ENCODE peak calls at places on chromosomes 6 and 20, in five cellular contexts. One of them, this sample, is unnamed.

GRCh38 chr6:89387516-89388222 is 24.4 kb downstream of the RRAGD start:
- DNase-seq in NCI-H1105: no peak
- DNase-seq in NCI-H446 treated with DMSO at 0.1 percent for 48 hours: no peak
- DNase-seq in cardiac fibroblast: no peak
- DNase-seq in AG09309: no peak
- DNase-seq in this sample: no peak

GRCh38 chr20:63856111-63856511 is 5.2 kb upstream of the ABHD16B start:
- DNase-seq in NCI-H1105: no peak
- DNase-seq in NCI-H446 treated with DMSO at 0.1 percent for 48 hours: no peak
- DNase-seq in cardiac fibroblast: no peak
- DNase-seq in AG09309: no peak
- DNase-seq in this sample: no peak

GRCh38 chr20:47350691-47351545 is 5.6 kb downstream of the ZMYND8 start:
- DNase-seq in NCI-H1105: no peak
- DNase-seq in NCI-H446 treated with DMSO at 0.1 percent for 48 hours: no peak
- DNase-seq in cardiac fibroblast: no peak
- DNase-seq in AG09309: no peak
- DNase-seq in this sample: peak; percentile 23

GRCh38 chr6:13702809-13703302 is 8.8 kb downstream of the RANBP9 start:
- DNase-seq in NCI-H1105: no peak
- DNase-seq in NCI-H446 treated with DMSO at 0.1 percent for 48 hours: no peak
- DNase-seq in cardiac fibroblast: no peak
- DNase-seq in AG09309: no peak
- DNase-seq in this sample: peak; percentile 12

GRCh38 chr6:109496036-109496761 is 13.2 kb upstream of the ZBTB24 start:
- DNase-seq in NCI-H1105: no peak
- DNase-seq in NCI-H446 treated with DMSO at 0.1 percent for 48 hours: no peak
- DNase-seq in cardiac fibroblast: no peak
- DNase-seq in AG09309: no peak
- DNase-seq in this sample: no peak

GRCh38 chr6:158387036-158387435 is 74.8 kb downstream of the TULP4 start:
- DNase-seq in NCI-H1105: no peak
- DNase-seq in NCI-H446 treated with DMSO at 0.1 percent for 48 hours: no peak
- DNase-seq in cardiac fibroblast: no peak
- DNase-seq in AG09309: no peak
- DNase-seq in this sample: peak; percentile 24

GRCh38 chr6:57265755-57266221 is 43.7 kb upstream of the RAB23 start:
- DNase-seq in NCI-H1105: no peak
- DNase-seq in NCI-H446 treated with DMSO at 0.1 percent for 48 hours: peak; percentile 10
- DNase-seq in cardiac fibroblast: peak; percentile 42
- DNase-seq in AG09309: no peak
- DNase-seq in this sample: no peak

GRCh38 chr6:6191476-6191875 is 129.0 kb downstream of the F13A1 start:
- DNase-seq in NCI-H1105: no peak
- DNase-seq in NCI-H446 treated with DMSO at 0.1 percent for 48 hours: no peak
- DNase-seq in cardiac fibroblast: no peak
- DNase-seq in AG09309: no peak
- DNase-seq in this sample: no peak

This sample was measured in erythroblast.